ENCODE peak calls at places on chromosomes 1 and 21, in four cellular contexts. T is tibial artery, X is brain microvascular endothelial cell, N is GM23338. Q is an unnamed sample.

GRCh38 chr1:100300691-100301090 is 34.7 kb downstream of the RTCA start:
- DNase-seq in N (no peak), T (no peak), X (no peak), Q (no peak)

GRCh38 chr1:241998950-241999495 is at the start of gene MAP1LC3C:
- DNase-seq in T (no peak), N (peak; percentile 28), X (no peak), Q (no peak)

GRCh38 chr21:25097648-25098047 is 509.6 kb downstream of the MRPL39 start:
- DNase-seq in N (no peak), T (no peak), X (no peak), Q (no peak)

GRCh38 chr1:155598842-155599331 is 11.1 kb upstream of the MSTO1 start:
- DNase-seq in X (peak; percentile 53), T (no peak), N (peak; percentile 56), Q (peak; percentile 48)

GRCh38 chr1:212700597-212700891 is 904 bp upstream of the BATF3 start:
- DNase-seq in X (no peak), T (no peak), N (no peak), Q (no peak)

GRCh38 chr1:230167419-230167852 is 100.4 kb downstream of the GALNT2 start:
- DNase-seq in X (peak; percentile 28), T (no peak), N (peak; percentile 81), Q (peak; percentile 41)

GRCh38 chr1:17347769-17348592 is 24.0 kb upstream of the PADI6 start:
- DNase-seq in N (no peak), X (peak; percentile 49), T (no peak), Q (peak; percentile 15)

GRCh38 chr1:219460561-219461511 is 152.1 kb downstream of the ZC3H11B start:
- DNase-seq in N (no peak), X (no peak), T (no peak), Q (peak; percentile 72)

GRCh38 chr1:197619008-197619640 is 156.2 kb downstream of the DENND1B start:
- DNase-seq in N (peak; percentile 30), X (no peak), T (no peak), Q (peak; percentile 49)

GRCh38 chr1:2216767-2217058 is 11.4 kb upstream of the SKI start:
- DNase-seq in N (no peak), T (no peak), X (no peak), Q (no peak)

GRCh38 chr1:162878000-162878596 is 17.1 kb upstream of the CCDC190 start:
- DNase-seq in N (peak; percentile 85), X (peak; percentile 90), T (peak; percentile 45), Q (peak; percentile 72)

GRCh38 chr1:162616848-162617247 is 15.4 kb upstream of the DDR2 start:
- DNase-seq in T (no peak), N (no peak), X (no peak), Q (no peak)

GRCh38 chr1:111851552-111851951 is 95.9 kb downstream of the DDX20 start:
- DNase-seq in N (peak; percentile 41), X (no peak), T (no peak), Q (no peak)

GRCh38 chr1:116515702-116516101 is 55.1 kb downstream of the CD58 start:
- DNase-seq in T (no peak), N (no peak), X (no peak), Q (no peak)

GRCh38 chr1:14190508-14190907 is 408.0 kb upstream of the KAZN start:
- DNase-seq in X (no peak), N (no peak), T (no peak), Q (no peak)

GRCh38 chr1:4396571-4396970 is 257.8 kb upstream of the AJAP1 start:
- DNase-seq in X (no peak), T (no peak), N (no peak), Q (no peak)

GRCh38 chr1:117466761-117467160 is 99.5 kb downstream of the MAN1A2 start:
- DNase-seq in T (no peak), N (no peak), X (no peak), Q (peak; percentile 4)

GRCh38 chr1:226846801-226847200 is 23.6 kb upstream of the PSEN2 start:
- DNase-seq in X (no peak), T (no peak), N (no peak), Q (peak; percentile 34)

GRCh38 chr1:155471891-155472290 is 90.7 kb downstream of the ASH1L start:
- DNase-seq in X (no peak), T (no peak), N (no peak), Q (no peak)

GRCh38 chr21:14846619-14847018 is 218.2 kb downstream of the NRIP1 start:
- DNase-seq in N (no peak), T (no peak), X (no peak), Q (no peak)

GRCh38 chr21:14838400-14838799 is 226.4 kb downstream of the NRIP1 start:
- DNase-seq in X (no peak), N (no peak), T (no peak), Q (no peak)

GRCh38 chr21:14843991-14844390 is 220.8 kb downstream of the NRIP1 start:
- DNase-seq in N (no peak), X (no peak), T (no peak), Q (no peak)

GRCh38 chr21:14841511-14842472 is 223.0 kb downstream of the NRIP1 start:
- DNase-seq in X (no peak), N (no peak), T (no peak), Q (no peak)

DNA sequence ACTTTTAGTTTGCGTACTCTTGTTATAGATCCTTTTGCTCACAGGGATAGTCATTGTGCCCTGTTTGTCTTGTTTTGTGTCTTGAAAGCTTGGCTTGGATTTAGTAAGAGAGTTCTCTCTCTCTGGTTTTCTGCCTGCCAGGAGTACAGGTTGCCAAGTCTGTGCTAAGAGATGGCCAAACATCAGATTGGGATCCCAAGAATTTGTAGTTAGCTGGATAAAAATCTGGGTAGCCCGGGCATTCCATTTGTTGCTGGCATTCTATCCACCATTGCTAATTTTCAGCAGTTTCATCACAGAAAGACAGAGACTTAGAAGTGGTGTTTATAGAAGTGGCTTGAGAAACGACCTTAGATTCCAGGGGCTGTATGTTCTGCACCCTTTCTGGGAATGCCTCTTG is 222.2 kb downstream of the NRIP1 start:
- DNase-seq in T (no peak), N (no peak), X (no peak), Q (peak; percentile 51)
- TF ChIP-seq CTCF in T (no peak), N (no peak), X (no peak), Q (no peak)

GRCh38 chr1:245348626-245349025 is 193.8 kb downstream of the KIF26B start:
- DNase-seq in T (no peak), N (no peak), X (no peak), Q (no peak)

GRCh38 chr1:245341738-245342137 is 187.0 kb downstream of the KIF26B start:
- DNase-seq in X (no peak), N (no peak), T (no peak), Q (no peak)

GRCh38 chr1:245345191-245345884 is 190.6 kb downstream of the KIF26B start:
- DNase-seq in T (no peak), N (peak; percentile 80), X (no peak), Q (no peak)
- H3K4me3 ChIP-seq in T (no peak overlapping the region), N (no peak overlapping the region), X (no peak overlapping the region), Q (no peak overlapping the region)

GRCh38 chr1:47732489-47732888 is 264.7 kb downstream of the TRABD2B start:
- DNase-seq in X (no peak), N (no peak), T (no peak), Q (no peak)
- TF ChIP-seq CTCF in X (no peak), N (no peak), T (no peak), Q (no peak)

GRCh38 chr1:27672750-27673112 is 739 bp upstream of the IFI6 start:
- DNase-seq in T (no peak), X (peak; percentile 22), N (no peak), Q (peak; percentile 54)
- H3K4me3 ChIP-seq in T (peak overlapping the region; percentile 48), X (peak overlapping the region; percentile 61), N (peak overlapping the region; percentile 36), Q (peak overlapping the region; percentile 78)

GRCh38 chr1:23980006-23980724 is at the start of gene SRSF10:
- DNase-seq in T (peak; percentile 97), X (peak; percentile 97), N (peak; percentile 99), Q (peak; percentile 98)
- TF ChIP-seq CTCF in T (peak; percentile 37), X (peak; percentile 51), N (peak; percentile 25), Q (peak; percentile 39)